ENCODE peak calls at places on chromosomes 6 and 20, in ten cellular contexts. K is breast epithelium; W is RWPE2; C is OCI-LY7; D is aorta; Q is CD8-positive, alpha-beta memory T cell; J is ascending aorta; T is IMR-90; B is uterus; N is right atrium auricular region. Z is an unnamed sample. For H3K4me1 and H3K36me3, the result is how much of the 10 kb centered on the place peaks cover.

GRCh38 chr6:107713214-107713962 is 110.7 kb downstream of the SCML4 start:
- DNase-seq in K (no peak), W (no peak), C (peak), D (no peak), Q (no peak), J (no peak), T (no peak), B (peak), N (no peak), Z (no peak)

GRCh38 chr6:125789167-125789566 is 1.6 kb upstream of the NCOA7 start:
- DNase-seq in K (no peak), W (no peak), C (peak), D (no peak), Q (no peak), J (no peak), T (no peak), B (no peak), N (no peak), Z (no peak)

GRCh38 chr6:137240168-137240567 is 21.0 kb upstream of the IFNGR1 start:
- DNase-seq in K (no peak), W (peak), C (no peak), D (peak), Q (no peak), J (peak), T (peak), B (no peak), N (peak), Z (peak)

GRCh38 chr20:63005862-63006564 is 751 bp downstream of the BHLHE23 start:
- DNase-seq in K (no peak), W (no peak), C (no peak), D (no peak), Q (no peak), J (no peak), T (peak), B (no peak), N (no peak), Z (no peak)

GRCh38 chr6:156017838-156018237 is 562.2 kb upstream of the NOX3 start:
- DNase-seq in K (no peak), W (no peak), C (no peak), D (no peak), Q (no peak), J (no peak), T (peak), B (no peak), N (no peak), Z (no peak)

GRCh38 chr6:76043690-76044089 is 28.8 kb downstream of the IMPG1 start:
- DNase-seq in K (no peak), W (no peak), C (no peak), D (no peak), Q (no peak), J (no peak), T (no peak), B (no peak), N (no peak), Z (no peak)

GRCh38 chr6:36627801-36628246 is 33.7 kb downstream of the SRSF3 start:
- DNase-seq in K (peak), W (no peak), C (no peak), D (peak), Q (no peak), J (peak), T (peak), B (peak), N (peak), Z (no peak)

GRCh38 chr6:104952911-104953409 is 3.9 kb upstream of the LIN28B start:
- DNase-seq in K (no peak), W (no peak), C (no peak), D (no peak), Q (no peak), J (no peak), T (no peak), B (no peak), N (no peak), Z (no peak)

GRCh38 chr6:142297605-142297995 is 4.2 kb upstream of the ADGRG6 start:
- DNase-seq in K (no peak), W (no peak), C (no peak), D (no peak), Q (no peak), J (no peak), T (no peak), B (no peak), N (no peak), Z (no peak)

GRCh38 chr6:142300758-142301251 is 1.0 kb upstream of the ADGRG6 start:
- DNase-seq in K (no peak), W (peak), C (no peak), D (peak), Q (no peak), J (no peak), T (peak), B (no peak), N (no peak), Z (no peak)

GRCh38 chr6:142296975-142297604 is 4.7 kb upstream of the ADGRG6 start:
- DNase-seq in K (no peak), W (no peak), C (no peak), D (no peak), Q (no peak), J (no peak), T (no peak), B (no peak), N (no peak), Z (no peak)

GRCh38 chr6:142300302-142300701 is 1.5 kb upstream of the ADGRG6 start:
- DNase-seq in K (no peak), W (no peak), C (no peak), D (no peak), Q (no peak), J (no peak), T (no peak), B (no peak), N (no peak), Z (no peak)

GRCh38 chr6:142297996-142298753 is 3.6 kb upstream of the ADGRG6 start:
- DNase-seq in K (no peak), W (no peak), C (no peak), D (no peak), Q (no peak), J (no peak), T (peak), B (no peak), N (no peak), Z (no peak)
- H3K4me1 ChIP-seq in K (under half), W (under half), C (under half), D (under half), Q (under half), J (under half), T (under half), B (under half), N (under half), Z (under half)

GRCh38 chr6:157205473-157206358 is 117.6 kb downstream of the TMEM242 start:
- DNase-seq in K (no peak), W (no peak), C (no peak), D (no peak), Q (no peak), J (no peak), T (no peak), B (no peak), N (no peak), Z (no peak)

GRCh38 chr6:157209865-157210530 is 113.3 kb downstream of the TMEM242 start:
- DNase-seq in K (no peak), W (no peak), C (no peak), D (no peak), Q (no peak), J (no peak), T (no peak), B (no peak), N (no peak), Z (no peak)

GRCh38 chr6:157210954-157211353 is 112.4 kb downstream of the TMEM242 start:
- DNase-seq in K (no peak), W (no peak), C (no peak), D (no peak), Q (no peak), J (no peak), T (no peak), B (no peak), N (no peak), Z (no peak)

GRCh38 chr6:157206359-157206815 is 116.9 kb downstream of the TMEM242 start:
- DNase-seq in K (no peak), W (no peak), C (no peak), D (no peak), Q (no peak), J (peak), T (no peak), B (no peak), N (no peak), Z (no peak)

DNA sequence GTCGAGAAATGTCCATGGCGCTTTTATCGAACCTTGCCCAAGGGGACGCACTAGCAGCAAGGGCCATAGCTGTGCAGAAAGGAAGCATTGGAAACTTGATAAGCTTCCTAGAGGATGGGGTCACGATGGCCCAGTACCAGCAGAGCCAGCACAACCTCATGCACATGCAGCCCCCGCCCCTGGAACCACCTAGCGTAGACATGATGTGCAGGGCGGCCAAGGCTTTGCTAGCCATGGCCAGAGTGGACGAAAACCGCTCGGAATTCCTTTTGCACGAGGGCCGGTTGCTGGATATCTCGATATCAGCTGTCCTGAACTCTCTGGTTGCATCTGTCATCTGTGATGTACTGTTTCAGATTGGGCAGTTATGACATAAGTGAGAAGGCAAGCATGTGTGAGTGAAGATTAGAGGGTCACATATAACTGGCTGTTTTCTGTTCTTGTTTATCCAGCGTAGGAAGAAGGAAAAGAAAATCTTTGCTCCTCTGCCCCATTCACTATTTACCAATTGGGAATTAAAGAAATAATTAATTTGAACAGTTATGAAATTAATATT is 115.7 kb downstream of the TMEM242 start:
- DNase-seq in K (no peak), W (no peak), C (no peak), D (no peak), Q (no peak), J (no peak), T (no peak), B (no peak), N (no peak), Z (no peak)
- H3K36me3 ChIP-seq in K (under half), W (under half), C (half or more), D (under half), Q (under half), J (under half), T (under half), B (under half), N (under half), Z (half or more)

GRCh38 chr6:87698618-87699017 is 3.4 kb downstream of the AKIRIN2 start:
- DNase-seq in K (no peak), W (no peak), C (peak), D (no peak), Q (no peak), J (no peak), T (peak), B (no peak), N (no peak), Z (no peak)

GRCh38 chr6:87700729-87701675 is 1.0 kb downstream of the AKIRIN2 start:
- DNase-seq in K (no peak), W (no peak), C (peak), D (peak), Q (peak), J (no peak), T (peak), B (peak), N (no peak), Z (no peak)

GRCh38 chr6:87697581-87698552 is 4.2 kb downstream of the AKIRIN2 start:
- DNase-seq in K (no peak), W (no peak), C (peak), D (no peak), Q (no peak), J (no peak), T (peak), B (no peak), N (no peak), Z (no peak)

GRCh38 chr6:87700351-87700728 is 1.7 kb downstream of the AKIRIN2 start:
- DNase-seq in K (no peak), W (no peak), C (no peak), D (no peak), Q (no peak), J (no peak), T (no peak), B (no peak), N (no peak), Z (no peak)

GRCh38 chr6:87699576-87699975 is 2.5 kb downstream of the AKIRIN2 start:
- DNase-seq in K (no peak), W (no peak), C (no peak), D (no peak), Q (no peak), J (no peak), T (no peak), B (no peak), N (no peak), Z (no peak)
- H3K4me1 ChIP-seq in K (under half), W (under half), C (under half), D (under half), Q (under half), J (under half), T (under half), B (under half), N (under half), Z (half or more)

GRCh38 chr20:7883309-7883708 is 56.9 kb downstream of the HAO1 start:
- DNase-seq in K (no peak), W (no peak), C (no peak), D (no peak), Q (no peak), J (no peak), T (no peak), B (no peak), N (no peak), Z (no peak)
- H3K36me3 ChIP-seq in K (under half), W (under half), C (under half), D (under half), Q (under half), J (under half), T (under half), B (under half), N (under half), Z (under half)

GRCh38 chr20:48822879-48823385 is 4.9 kb downstream of the PREX1 start:
- DNase-seq in K (no peak), W (no peak), C (no peak), D (no peak), Q (no peak), J (no peak), T (no peak), B (no peak), N (no peak), Z (no peak)
- H3K4me1 ChIP-seq in K (under half), W (under half), C (half or more), D (under half), Q (half or more), J (under half), T (under half), B (under half), N (under half), Z (half or more)

GRCh38 chr6:15504581-15505350 is 158.1 kb downstream of the DTNBP1 start:
- DNase-seq in K (peak), W (no peak), C (no peak), D (peak), Q (no peak), J (no peak), T (peak), B (peak), N (peak), Z (no peak)

GRCh38 chr6:15503346-15503680 is 159.5 kb downstream of the DTNBP1 start:
- DNase-seq in K (peak), W (no peak), C (no peak), D (no peak), Q (no peak), J (no peak), T (no peak), B (no peak), N (no peak), Z (no peak)

GRCh38 chr6:15505463-15505918 is 157.3 kb downstream of the DTNBP1 start:
- DNase-seq in K (no peak), W (no peak), C (no peak), D (no peak), Q (no peak), J (no peak), T (no peak), B (no peak), N (no peak), Z (no peak)

GRCh38 chr6:15502451-15503345 is 160.1 kb downstream of the DTNBP1 start:
- DNase-seq in K (no peak), W (no peak), C (no peak), D (no peak), Q (no peak), J (no peak), T (no peak), B (no peak), N (no peak), Z (no peak)

GRCh38 chr6:15504040-15504491 is 158.8 kb downstream of the DTNBP1 start:
- DNase-seq in K (peak), W (no peak), C (no peak), D (no peak), Q (no peak), J (no peak), T (no peak), B (peak), N (peak), Z (no peak)
- H3K36me3 ChIP-seq in K (under half), W (under half), C (under half), D (under half), Q (under half), J (under half), T (under half), B (under half), N (under half), Z (under half)

DNA sequence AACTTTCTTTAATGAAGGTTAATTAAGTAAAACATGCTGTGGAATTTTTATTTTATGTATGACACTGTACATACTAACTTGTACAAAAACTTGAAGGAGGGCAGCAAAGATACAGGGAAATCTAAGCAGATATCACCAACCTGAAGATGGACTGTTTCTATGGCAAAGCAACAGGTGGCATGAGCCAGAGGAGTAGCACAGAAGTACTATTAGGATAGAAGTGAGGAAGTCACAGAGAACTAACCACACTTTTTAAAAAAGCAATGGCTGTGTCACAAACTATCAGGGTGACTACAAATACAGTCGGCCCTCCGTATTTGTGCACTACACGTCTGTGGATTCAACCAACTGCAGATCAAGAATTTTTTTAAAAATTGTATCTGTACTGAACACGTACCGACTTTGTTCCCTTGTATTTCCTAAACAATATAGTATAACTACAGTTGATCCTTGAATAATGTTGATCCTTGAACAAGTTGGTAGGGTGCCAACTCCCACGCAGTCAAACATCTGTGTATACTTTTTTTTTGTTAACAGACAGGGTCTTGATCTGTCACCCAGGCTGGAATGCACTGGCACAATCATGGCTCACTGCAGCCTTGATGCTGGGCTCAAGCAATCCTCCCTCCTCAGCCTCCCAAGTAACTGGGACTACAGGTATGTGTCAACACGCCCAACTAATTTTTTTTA is 61.0 kb downstream of the NUDT3 start:
- DNase-seq in K (no peak), W (no peak), C (no peak), D (no peak), Q (no peak), J (no peak), T (peak), B (no peak), N (no peak), Z (peak)
- H3K4me1 ChIP-seq in K (under half), W (under half), C (under half), D (under half), Q (under half), J (under half), T (under half), B (under half), N (under half), Z (under half)

GRCh38 chr20:46261456-46262253 is 46.6 kb downstream of the CDH22 start:
- DNase-seq in K (no peak), W (no peak), C (no peak), D (no peak), Q (no peak), J (no peak), T (no peak), B (no peak), N (no peak), Z (no peak)

GRCh38 chr20:46260936-46261454 is 47.3 kb downstream of the CDH22 start:
- DNase-seq in K (no peak), W (no peak), C (no peak), D (no peak), Q (no peak), J (no peak), T (no peak), B (no peak), N (no peak), Z (no peak)

GRCh38 chr20:46260480-46260879 is 47.8 kb downstream of the CDH22 start:
- DNase-seq in K (no peak), W (peak), C (no peak), D (no peak), Q (no peak), J (no peak), T (no peak), B (no peak), N (peak), Z (no peak)

GRCh38 chr20:46257887-46258286 is 50.4 kb downstream of the CDH22 start:
- DNase-seq in K (no peak), W (no peak), C (no peak), D (no peak), Q (no peak), J (no peak), T (no peak), B (no peak), N (no peak), Z (no peak)

GRCh38 chr20:46259260-46259859 is 48.9 kb downstream of the CDH22 start:
- DNase-seq in K (no peak), W (no peak), C (no peak), D (no peak), Q (no peak), J (no peak), T (no peak), B (no peak), N (no peak), Z (no peak)
- H3K36me3 ChIP-seq in K (under half), W (under half), C (under half), D (under half), Q (under half), J (under half), T (under half), B (under half), N (under half), Z (under half)

GRCh38 chr20:4885877-4886276 is 115.4 kb downstream of the SLC23A2 start:
- DNase-seq in K (no peak), W (no peak), C (no peak), D (no peak), Q (no peak), J (no peak), T (no peak), B (no peak), N (no peak), Z (no peak)
- H3K4me1 ChIP-seq in K (under half), W (under half), C (under half), D (under half), Q (under half), J (under half), T (under half), B (under half), N (under half), Z (under half)

GRCh38 chr6:166716910-166717617 is 90.0 kb upstream of the RPS6KA2 start:
- DNase-seq in K (no peak), W (no peak), C (no peak), D (no peak), Q (no peak), J (no peak), T (no peak), B (no peak), N (no peak), Z (no peak)
- H3K36me3 ChIP-seq in K (under half), W (under half), C (under half), D (under half), Q (under half), J (under half), T (under half), B (under half), N (under half), Z (under half)